ENCODE peak calls at places on chromosomes 1 and 21, in seven cellular contexts. One of them, this sample, is unnamed.

GRCh38 chr1:46489169-46489637 is 433 bp upstream of the DMBX1 start:
- DNase-seq in heart left ventricle: no peak
- DNase-seq in lung: no peak
- DNase-seq in NCI-H1105: peak; percentile 43
- DNase-seq in NCI-H446 treated with DMSO at 0.1 percent for 48 hours: no peak
- DNase-seq in osteocyte: no peak
- DNase-seq in bronchial epithelial cell: no peak
- DNase-seq in this sample: no peak

GRCh38 chr1:153505576-153505975 is 30.2 kb downstream of the S100A6 start:
- DNase-seq in heart left ventricle: no peak
- DNase-seq in NCI-H1105: no peak
- DNase-seq in osteocyte: no peak
- DNase-seq in bronchial epithelial cell: no peak
- DNase-seq in NCI-H446 treated with DMSO at 0.1 percent for 48 hours: no peak
- DNase-seq in lung: no peak
- DNase-seq in this sample: no peak

GRCh38 chr1:51329443-51330325 is 678 bp downstream of the TTC39A start:
- DNase-seq in osteocyte: no peak
- DNase-seq in NCI-H1105: peak; percentile 48
- DNase-seq in lung: peak; percentile 78
- DNase-seq in heart left ventricle: peak; percentile 77
- DNase-seq in NCI-H446 treated with DMSO at 0.1 percent for 48 hours: no peak
- DNase-seq in bronchial epithelial cell: no peak
- DNase-seq in this sample: peak; percentile 87

GRCh38 chr1:145879775-145880174 is 5.9 kb downstream of the ANKRD35 start:
- DNase-seq in NCI-H446 treated with DMSO at 0.1 percent for 48 hours: no peak
- DNase-seq in NCI-H1105: peak; percentile 83
- DNase-seq in osteocyte: no peak
- DNase-seq in heart left ventricle: no peak
- DNase-seq in lung: no peak
- DNase-seq in bronchial epithelial cell: no peak
- DNase-seq in this sample: no peak

GRCh38 chr1:1020000-1020404 is at the start of gene AGRN:
- DNase-seq in lung: no peak
- DNase-seq in heart left ventricle: peak; percentile 67
- DNase-seq in NCI-H1105: no peak
- DNase-seq in NCI-H446 treated with DMSO at 0.1 percent for 48 hours: no peak
- DNase-seq in bronchial epithelial cell: no peak
- DNase-seq in osteocyte: no peak
- DNase-seq in this sample: no peak

GRCh38 chr21:18369115-18369514 is 34.5 kb downstream of the TMPRSS15 start:
- DNase-seq in NCI-H446 treated with DMSO at 0.1 percent for 48 hours: peak; percentile 44
- DNase-seq in heart left ventricle: no peak
- DNase-seq in lung: no peak
- DNase-seq in NCI-H1105: peak; percentile 35
- DNase-seq in osteocyte: no peak
- DNase-seq in bronchial epithelial cell: no peak
- DNase-seq in this sample: no peak

GRCh38 chr1:89085781-89086180 is 20.8 kb upstream of the GBP1 start:
- DNase-seq in NCI-H446 treated with DMSO at 0.1 percent for 48 hours: peak; percentile 40
- DNase-seq in bronchial epithelial cell: no peak
- DNase-seq in NCI-H1105: no peak
- DNase-seq in heart left ventricle: no peak
- DNase-seq in osteocyte: no peak
- DNase-seq in lung: no peak
- DNase-seq in this sample: no peak

GRCh38 chr1:94727846-94728715 is 92.1 kb upstream of the SLC44A3 start:
- DNase-seq in NCI-H1105: no peak
- DNase-seq in heart left ventricle: no peak
- DNase-seq in NCI-H446 treated with DMSO at 0.1 percent for 48 hours: no peak
- DNase-seq in lung: no peak
- DNase-seq in osteocyte: no peak
- DNase-seq in bronchial epithelial cell: peak; percentile 99
- DNase-seq in this sample: no peak

GRCh38 chr1:171334024-171334423 is 20.0 kb downstream of the FMO4 start:
- DNase-seq in lung: no peak
- DNase-seq in NCI-H1105: no peak
- DNase-seq in osteocyte: no peak
- DNase-seq in NCI-H446 treated with DMSO at 0.1 percent for 48 hours: no peak
- DNase-seq in heart left ventricle: no peak
- DNase-seq in bronchial epithelial cell: no peak
- DNase-seq in this sample: no peak

GRCh38 chr1:183580281-183580682 is 10.0 kb downstream of the NCF2 start:
- DNase-seq in bronchial epithelial cell: peak; percentile 39
- DNase-seq in osteocyte: no peak
- DNase-seq in lung: no peak
- DNase-seq in heart left ventricle: peak; percentile 46
- DNase-seq in NCI-H446 treated with DMSO at 0.1 percent for 48 hours: peak; percentile 50
- DNase-seq in NCI-H1105: no peak
- DNase-seq in this sample: peak; percentile 75

GRCh38 chr1:29121951-29122661 is 1.6 kb downstream of the TMEM200B start:
- DNase-seq in NCI-H1105: no peak
- DNase-seq in NCI-H446 treated with DMSO at 0.1 percent for 48 hours: no peak
- DNase-seq in lung: no peak
- DNase-seq in bronchial epithelial cell: no peak
- DNase-seq in heart left ventricle: peak; percentile 48
- DNase-seq in osteocyte: no peak
- DNase-seq in this sample: no peak

This sample was measured in SHP77.